ENCODE peak calls at places on chromosomes 1 and 21, in four cellular contexts. One of them, this sample, is unnamed.

GRCh38 chr1:211897011-211897410 is 66.4 kb upstream of the LPGAT1 start:
- DNase-seq in astrocyte of the cerebellum: no peak
- DNase-seq in progenitor cell of endocrine pancreas: no peak
- DNase-seq in thoracic aorta: no peak
- DNase-seq in this sample: no peak

GRCh38 chr1:174466607-174467006 is 18.8 kb downstream of the GPR52 start:
- DNase-seq in astrocyte of the cerebellum: no peak
- DNase-seq in thoracic aorta: no peak
- DNase-seq in progenitor cell of endocrine pancreas: no peak
- DNase-seq in this sample: no peak

GRCh38 chr1:221576268-221576667 is 165.6 kb downstream of the DUSP10 start:
- DNase-seq in progenitor cell of endocrine pancreas: no peak
- DNase-seq in thoracic aorta: no peak
- DNase-seq in astrocyte of the cerebellum: peak
- DNase-seq in this sample: no peak

GRCh38 chr1:19042675-19043578 is 86.5 kb upstream of the IFFO2 start:
- DNase-seq in thoracic aorta: no peak
- DNase-seq in progenitor cell of endocrine pancreas: no peak
- DNase-seq in astrocyte of the cerebellum: no peak
- DNase-seq in this sample: no peak

GRCh38 chr21:17388226-17388625 is 124.6 kb upstream of the CXADR start:
- DNase-seq in astrocyte of the cerebellum: no peak
- DNase-seq in thoracic aorta: no peak
- DNase-seq in progenitor cell of endocrine pancreas: no peak
- DNase-seq in this sample: no peak

GRCh38 chr1:1079408-1080121 is 5.5 kb upstream of the RNF223 start:
- DNase-seq in progenitor cell of endocrine pancreas: no peak
- DNase-seq in thoracic aorta: no peak
- DNase-seq in astrocyte of the cerebellum: peak
- DNase-seq in this sample: no peak

GRCh38 chr1:20445956-20446355 is 40.1 kb downstream of the CAMK2N1 start:
- DNase-seq in progenitor cell of endocrine pancreas: no peak
- DNase-seq in astrocyte of the cerebellum: no peak
- DNase-seq in thoracic aorta: no peak
- DNase-seq in this sample: no peak

GRCh38 chr1:194076646-194077045 is 890.2 kb upstream of the B3GALT2 start:
- DNase-seq in astrocyte of the cerebellum: peak
- DNase-seq in thoracic aorta: no peak
- DNase-seq in progenitor cell of endocrine pancreas: no peak
- DNase-seq in this sample: no peak

GRCh38 chr1:231326248-231326647 is 11.4 kb downstream of the EXOC8 start:
- DNase-seq in thoracic aorta: no peak
- DNase-seq in astrocyte of the cerebellum: no peak
- DNase-seq in progenitor cell of endocrine pancreas: no peak
- DNase-seq in this sample: no peak

GRCh38 chr1:4010284-4010683 is 110.2 kb upstream of the C1orf174 start:
- DNase-seq in progenitor cell of endocrine pancreas: no peak
- DNase-seq in astrocyte of the cerebellum: no peak
- DNase-seq in thoracic aorta: no peak
- DNase-seq in this sample: no peak

DNA sequence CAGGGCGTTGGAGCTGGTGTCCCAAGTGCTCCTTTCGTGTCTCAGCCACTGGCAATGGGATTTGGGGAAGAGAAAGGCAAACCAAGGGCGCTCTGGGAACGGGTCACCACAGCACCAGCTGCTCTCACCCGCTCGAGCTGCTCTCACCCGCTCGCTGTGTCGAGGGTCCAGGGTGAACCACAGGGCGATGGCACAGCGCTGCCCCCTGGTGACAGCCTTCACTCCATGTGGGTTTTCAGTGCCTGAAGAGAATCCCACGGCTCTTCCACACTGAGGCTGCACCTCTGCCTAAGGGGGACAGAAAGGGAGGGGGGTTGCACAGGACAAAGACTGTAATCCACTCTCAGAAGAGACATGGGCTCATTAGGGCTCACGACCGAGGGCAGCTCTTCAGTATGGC is 7.1 kb upstream of the CLDN19 start:
- DNase-seq in thoracic aorta: no peak
- DNase-seq in astrocyte of the cerebellum: no peak
- DNase-seq in progenitor cell of endocrine pancreas: peak
- DNase-seq in this sample: peak
- TF ChIP-seq CTCF in thoracic aorta: peak
- TF ChIP-seq CTCF in astrocyte of the cerebellum: peak
- TF ChIP-seq CTCF in progenitor cell of endocrine pancreas: peak
- TF ChIP-seq CTCF in this sample: peak

GRCh38 chr1:41599912-41600311 is 115.4 kb upstream of the EDN2 start:
- DNase-seq in progenitor cell of endocrine pancreas: no peak
- DNase-seq in thoracic aorta: no peak
- DNase-seq in astrocyte of the cerebellum: no peak
- DNase-seq in this sample: no peak
- TF ChIP-seq CTCF in progenitor cell of endocrine pancreas: peak
- TF ChIP-seq CTCF in thoracic aorta: peak
- TF ChIP-seq CTCF in astrocyte of the cerebellum: peak
- TF ChIP-seq CTCF in this sample: peak

DNA sequence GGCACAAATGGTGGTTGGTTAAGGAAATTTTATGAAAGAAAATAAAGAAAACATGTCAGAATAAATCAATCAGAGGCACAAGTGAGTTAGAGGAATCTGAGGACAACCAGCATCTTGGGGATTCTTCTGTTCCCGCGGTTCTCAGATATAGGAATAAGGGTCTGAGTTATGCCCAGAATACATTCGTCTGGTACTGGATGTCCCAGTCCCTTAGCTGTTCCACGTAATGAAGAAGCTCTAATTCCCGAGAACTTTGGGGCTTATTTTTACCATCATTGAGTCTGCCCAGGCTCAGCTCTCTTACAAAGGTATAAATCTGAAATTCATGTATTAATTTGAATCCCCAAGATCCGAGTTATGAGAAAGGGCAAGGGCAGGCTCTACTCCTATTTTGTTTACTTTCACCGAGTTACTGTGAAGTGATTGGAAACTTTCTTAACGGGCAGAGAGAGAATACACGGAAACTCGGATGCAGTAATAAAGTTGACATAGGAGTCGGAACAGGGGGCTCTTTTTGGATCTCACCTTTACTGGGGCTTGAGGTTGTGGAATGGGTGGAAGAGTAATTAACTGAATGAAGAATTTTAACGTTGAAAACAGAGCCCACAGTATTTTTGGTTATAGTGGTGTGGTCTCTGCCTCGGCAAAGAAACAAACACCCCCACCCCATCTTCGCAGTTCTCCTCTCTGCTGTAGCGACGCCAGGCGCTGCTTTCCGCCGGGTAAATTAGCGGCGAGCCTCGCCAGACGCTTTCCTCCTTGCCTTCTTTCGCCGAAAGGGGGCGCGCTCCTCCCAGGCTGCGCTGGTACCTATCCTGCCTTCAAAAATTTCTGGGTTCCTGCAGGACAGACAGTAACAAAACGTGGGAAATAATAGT is 7.1 kb downstream of the PRRX1 start:
- DNase-seq in thoracic aorta: no peak
- DNase-seq in progenitor cell of endocrine pancreas: peak
- DNase-seq in astrocyte of the cerebellum: no peak
- DNase-seq in this sample: no peak
- TF ChIP-seq CTCF in thoracic aorta: peak
- TF ChIP-seq CTCF in progenitor cell of endocrine pancreas: peak
- TF ChIP-seq CTCF in astrocyte of the cerebellum: peak
- TF ChIP-seq CTCF in this sample: no peak

GRCh38 chr1:24308365-24309015 is 10.7 kb upstream of the GRHL3 start:
- DNase-seq in thoracic aorta: no peak
- DNase-seq in astrocyte of the cerebellum: no peak
- DNase-seq in progenitor cell of endocrine pancreas: no peak
- DNase-seq in this sample: no peak
- TF ChIP-seq CTCF in thoracic aorta: no peak
- TF ChIP-seq CTCF in astrocyte of the cerebellum: peak
- TF ChIP-seq CTCF in progenitor cell of endocrine pancreas: peak
- TF ChIP-seq CTCF in this sample: no peak

GRCh38 chr1:11736746-11737639 is 1.1 kb downstream of the AGTRAP start:
- DNase-seq in thoracic aorta: peak
- DNase-seq in progenitor cell of endocrine pancreas: no peak
- DNase-seq in astrocyte of the cerebellum: no peak
- DNase-seq in this sample: no peak

GRCh38 chr1:11738096-11738495 is 2.2 kb downstream of the AGTRAP start:
- DNase-seq in astrocyte of the cerebellum: no peak
- DNase-seq in thoracic aorta: no peak
- DNase-seq in progenitor cell of endocrine pancreas: no peak
- DNase-seq in this sample: no peak

GRCh38 chr1:11740258-11741192 is 4.6 kb downstream of the AGTRAP start:
- DNase-seq in astrocyte of the cerebellum: no peak
- DNase-seq in progenitor cell of endocrine pancreas: no peak
- DNase-seq in thoracic aorta: no peak
- DNase-seq in this sample: no peak

GRCh38 chr1:11735854-11736745 is at the start of gene AGTRAP:
- DNase-seq in astrocyte of the cerebellum: peak
- DNase-seq in thoracic aorta: peak
- DNase-seq in progenitor cell of endocrine pancreas: peak
- DNase-seq in this sample: peak

DNA sequence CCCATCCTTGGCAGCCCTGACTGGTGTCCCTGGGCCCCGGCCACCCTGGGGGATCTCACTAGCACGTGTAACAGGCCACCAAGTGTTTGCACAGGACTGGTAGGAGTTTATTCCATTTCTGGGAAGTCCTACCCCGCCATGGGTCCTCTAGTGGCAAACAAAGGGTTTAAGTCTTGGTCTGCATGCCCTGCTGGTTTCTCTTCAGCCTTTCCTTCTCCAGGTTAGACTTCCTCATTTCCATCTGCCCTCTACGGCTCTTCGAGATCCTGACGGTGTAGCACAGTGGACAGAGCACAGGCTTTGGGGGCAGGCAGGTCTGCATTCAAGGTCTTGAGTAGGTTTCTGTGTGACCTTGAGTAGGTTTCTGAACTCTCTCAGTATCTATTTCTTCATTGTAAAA is 2.8 kb downstream of the AGTRAP start:
- DNase-seq in progenitor cell of endocrine pancreas: no peak
- DNase-seq in astrocyte of the cerebellum: no peak
- DNase-seq in thoracic aorta: no peak
- DNase-seq in this sample: no peak
- TF ChIP-seq CTCF in progenitor cell of endocrine pancreas: no peak
- TF ChIP-seq CTCF in astrocyte of the cerebellum: no peak
- TF ChIP-seq CTCF in thoracic aorta: no peak
- TF ChIP-seq CTCF in this sample: no peak

DNA sequence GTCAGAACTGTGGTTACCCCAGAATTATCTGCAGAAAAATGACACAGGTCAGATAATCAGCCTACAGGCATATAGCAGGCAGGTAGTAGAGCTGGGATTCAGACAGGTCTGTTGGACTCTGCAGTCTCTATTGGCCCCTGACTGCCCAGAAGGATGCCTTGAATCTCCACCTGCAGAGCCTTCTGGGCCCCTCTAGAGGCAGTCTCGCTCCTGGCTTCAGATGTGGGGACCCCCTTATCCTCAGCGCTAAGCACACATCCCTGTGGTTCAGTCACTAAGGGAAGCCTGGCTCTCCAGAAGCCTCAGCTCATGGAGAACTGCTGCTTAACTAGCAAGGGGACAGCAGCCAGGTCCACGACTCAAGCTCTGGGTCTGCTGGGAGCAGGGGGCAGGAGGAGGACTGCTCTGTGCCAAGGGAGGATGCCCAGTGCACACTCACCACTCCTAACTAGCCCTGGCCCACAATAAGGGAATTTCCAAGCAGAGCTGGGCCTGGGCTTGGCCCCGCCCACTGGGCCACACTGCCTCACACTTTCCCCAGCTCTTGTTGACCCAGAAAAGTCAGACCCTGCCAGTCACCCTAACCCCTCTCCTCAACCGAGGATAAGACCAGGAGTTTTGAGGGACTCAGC is 18.9 kb downstream of the SLC9A1 start:
- DNase-seq in thoracic aorta: no peak
- DNase-seq in progenitor cell of endocrine pancreas: no peak
- DNase-seq in astrocyte of the cerebellum: no peak
- DNase-seq in this sample: no peak
- TF ChIP-seq CTCF in thoracic aorta: no peak
- TF ChIP-seq CTCF in progenitor cell of endocrine pancreas: peak
- TF ChIP-seq CTCF in astrocyte of the cerebellum: peak
- TF ChIP-seq CTCF in this sample: no peak

GRCh38 chr1:31745071-31745897 is 18.9 kb downstream of the ADGRB2 start:
- DNase-seq in thoracic aorta: no peak
- DNase-seq in progenitor cell of endocrine pancreas: peak
- DNase-seq in astrocyte of the cerebellum: no peak
- DNase-seq in this sample: peak

GRCh38 chr1:31745898-31746668 is 18.1 kb downstream of the ADGRB2 start:
- DNase-seq in astrocyte of the cerebellum: no peak
- DNase-seq in thoracic aorta: no peak
- DNase-seq in progenitor cell of endocrine pancreas: no peak
- DNase-seq in this sample: no peak

GRCh38 chr1:31748265-31748859 is 15.8 kb downstream of the ADGRB2 start:
- DNase-seq in astrocyte of the cerebellum: no peak
- DNase-seq in thoracic aorta: no peak
- DNase-seq in progenitor cell of endocrine pancreas: no peak
- DNase-seq in this sample: no peak

GRCh38 chr1:31747304-31747703 is 16.8 kb downstream of the ADGRB2 start:
- DNase-seq in thoracic aorta: no peak
- DNase-seq in progenitor cell of endocrine pancreas: no peak
- DNase-seq in astrocyte of the cerebellum: no peak
- DNase-seq in this sample: no peak

GRCh38 chr1:31746687-31747086 is 17.5 kb downstream of the ADGRB2 start:
- DNase-seq in astrocyte of the cerebellum: no peak
- DNase-seq in progenitor cell of endocrine pancreas: no peak
- DNase-seq in thoracic aorta: no peak
- DNase-seq in this sample: no peak
- TF ChIP-seq CTCF in astrocyte of the cerebellum: no peak
- TF ChIP-seq CTCF in progenitor cell of endocrine pancreas: no peak
- TF ChIP-seq CTCF in thoracic aorta: no peak
- TF ChIP-seq CTCF in this sample: no peak

DNA sequence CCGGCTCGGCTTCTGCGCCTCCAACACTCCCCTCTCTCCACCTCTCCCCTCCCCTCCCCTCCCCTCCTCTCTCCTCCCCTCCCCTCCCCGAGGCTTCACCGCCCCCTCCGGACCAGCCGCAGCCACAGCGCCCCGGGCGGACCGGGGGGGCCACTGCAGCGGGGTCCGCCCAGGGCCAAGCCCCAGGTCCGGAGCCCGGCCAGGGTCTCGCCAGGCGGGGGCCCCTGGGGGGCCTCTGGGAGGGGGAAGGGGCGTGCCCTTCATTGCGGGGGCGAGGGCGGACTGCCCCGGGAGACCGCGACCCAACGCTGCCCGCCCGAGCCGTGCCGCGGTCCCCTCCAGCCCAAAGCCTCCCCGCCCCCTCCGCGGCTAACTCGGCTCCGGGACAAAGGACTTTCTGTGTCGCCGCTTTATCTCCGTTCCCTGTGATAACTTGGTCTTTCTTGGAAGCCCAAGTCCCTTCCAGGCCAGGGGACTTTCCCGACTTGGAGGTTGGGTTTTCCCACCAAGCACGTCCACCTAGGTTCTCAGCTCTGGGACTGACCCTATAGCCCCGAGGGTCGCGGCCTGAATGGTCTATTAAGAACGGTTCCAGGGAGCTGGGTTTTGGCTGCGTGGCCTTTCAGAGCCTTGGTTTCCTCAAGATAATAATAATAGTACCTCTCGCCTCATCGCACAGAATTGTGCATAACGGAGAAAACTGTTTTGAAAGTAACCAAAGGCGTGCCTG is at the start of gene UBQLN4:
- DNase-seq in thoracic aorta: peak
- DNase-seq in progenitor cell of endocrine pancreas: peak
- DNase-seq in astrocyte of the cerebellum: peak
- DNase-seq in this sample: peak
- TF ChIP-seq CTCF in thoracic aorta: peak
- TF ChIP-seq CTCF in progenitor cell of endocrine pancreas: peak
- TF ChIP-seq CTCF in astrocyte of the cerebellum: peak
- TF ChIP-seq CTCF in this sample: peak

This sample was measured in D721Med.